ENCODE peak calls at places on chromosome 3, in five cellular contexts. K, Y, J, T and Z are unnamed samples.

GRCh38 chr3:118960876-118961275 is 73.8 kb downstream of the IGSF11 start:
- DNase-seq in K (no peak), Y (no peak), J (no peak), T (no peak), Z (peak; percentile 13)

GRCh38 chr3:127637546-127637945 is 8.6 kb downstream of the PODXL2 start:
- DNase-seq in K (no peak), Y (no peak), J (no peak), T (no peak), Z (no peak)

GRCh38 chr3:107065094-107065861 is 312.0 kb upstream of the CCDC54 start:
- DNase-seq in K (no peak), Y (no peak), J (peak; percentile 84), T (no peak), Z (no peak)

GRCh38 chr3:113746955-113747718 is at the start of gene ATP6V1A:
- DNase-seq in K (no peak), Y (no peak), J (peak; percentile 93), T (peak; percentile 10), Z (no peak)

GRCh38 chr3:100880072-100880471 is 113.1 kb downstream of the ABI3BP start:
- DNase-seq in K (no peak), Y (no peak), J (no peak), T (no peak), Z (peak; percentile 51)

GRCh38 chr3:44993471-44994205 is 17.6 kb downstream of the EXOSC7 start:
- DNase-seq in K (peak; percentile 66), Y (peak; percentile 85), J (no peak), T (no peak), Z (peak; percentile 88)

GRCh38 chr3:178802993-178803693 is 266.9 kb downstream of the KCNMB2 start:
- DNase-seq in K (no peak), Y (no peak), J (no peak), T (no peak), Z (no peak)

GRCh38 chr3:100637197-100637631 is 27.8 kb downstream of the ADGRG7 start:
- DNase-seq in K (no peak), Y (no peak), J (no peak), T (no peak), Z (no peak)

GRCh38 chr3:178562143-178562868 is 26.1 kb downstream of the KCNMB2 start:
- DNase-seq in K (no peak), Y (no peak), J (no peak), T (no peak), Z (no peak)

GRCh38 chr3:155313303-155313702 is 19.8 kb upstream of the STRIT1 start:
- DNase-seq in K (no peak), Y (no peak), J (no peak), T (no peak), Z (no peak)

GRCh38 chr3:187900961-187901755 is 155.9 kb upstream of the BCL6 start:
- DNase-seq in K (no peak), Y (no peak), J (no peak), T (no peak), Z (no peak)

GRCh38 chr3:36227982-36228381 is 152.3 kb upstream of the STAC start:
- DNase-seq in K (no peak), Y (no peak), J (no peak), T (no peak), Z (no peak)